ENCODE peak calls at places on chromosomes 3 and 15, in four cellular contexts. F is thoracic aorta, E is hepatocyte, D is cardiac muscle cell. G is an unnamed sample.
A peak's percentile ranks its signal among the peaks of the same experiment; 100 is the strongest.

GRCh38 chr3:113531826-113532697 is at the start of gene SIDT1:
- DNase-seq in F (no peak), E (peak; percentile 56), D (no peak), G (no peak)

GRCh38 chr15:82832601-82833209 is 23.3 kb downstream of the WHAMM start:
- DNase-seq in F (no peak), E (no peak), D (peak; percentile 77), G (no peak)

GRCh38 chr3:65166531-65166930 is 478.7 kb upstream of the ADAMTS9 start:
- DNase-seq in E (no peak), D (no peak), F (no peak), G (no peak)

GRCh38 chr3:170410428-170411029 is 8.1 kb upstream of the CLDN11 start:
- DNase-seq in D (peak; percentile 47), F (no peak), E (peak; percentile 17), G (peak; percentile 18)

GRCh38 chr3:66661628-66662027 is 160.8 kb upstream of the LRIG1 start:
- DNase-seq in F (no peak), E (no peak), D (no peak), G (peak; percentile 43)

GRCh38 chr15:87487484-87487883 is 769.1 kb downstream of the NTRK3 start:
- DNase-seq in D (no peak), F (no peak), E (no peak), G (no peak)

GRCh38 chr3:189726277-189726676 is 95.1 kb downstream of the TP63 start:
- DNase-seq in D (no peak), F (no peak), E (no peak), G (no peak)

GRCh38 chr3:177601120-177601519 is 403.8 kb upstream of the TBL1XR1 start:
- DNase-seq in F (no peak), E (no peak), D (no peak), G (no peak)

GRCh38 chr3:73716418-73716817 is 91.7 kb upstream of the PDZRN3 start:
- DNase-seq in D (peak; percentile 20), F (no peak), E (no peak), G (no peak)

GRCh38 chr3:28699283-28699682 is 350.7 kb upstream of the AZI2 start:
- DNase-seq in E (peak; percentile 41), D (no peak), F (no peak), G (peak; percentile 1)

GRCh38 chr3:65045138-65045537 is 357.3 kb upstream of the ADAMTS9 start:
- DNase-seq in E (no peak), F (no peak), D (no peak), G (no peak)

GRCh38 chr3:25476639-25477038 is 48.6 kb downstream of the RARB start:
- DNase-seq in E (no peak), F (no peak), D (peak; percentile 67), G (no peak)

GRCh38 chr3:141960731-141961130 is 84.3 kb downstream of the ATP1B3 start:
- DNase-seq in E (no peak), D (peak; percentile 72), F (no peak), G (no peak)

GRCh38 chr15:48865387-48866079 is 12.4 kb upstream of the EID1 start:
- DNase-seq in E (peak; percentile 14), F (no peak), D (peak; percentile 81), G (no peak)

GRCh38 chr3:51799879-51800757 is 21.1 kb upstream of the IQCF6 start:
- DNase-seq in D (peak; percentile 85), E (peak; percentile 72), F (no peak), G (no peak)

GRCh38 chr3:58322793-58323192 is 9.9 kb upstream of the PXK start:
- DNase-seq in F (no peak), D (no peak), E (no peak), G (no peak)

GRCh38 chr3:123298903-123299302 is 97.2 kb downstream of the SEC22A start:
- DNase-seq in F (no peak), E (no peak), D (no peak), G (no peak)

GRCh38 chr15:70783610-70784021 is 20.3 kb upstream of the UACA start:
- DNase-seq in D (peak; percentile 58), E (peak; percentile 69), F (no peak), G (peak; percentile 60)

GRCh38 chr3:49899815-49900214 is 3.9 kb downstream of the MST1R start:
- DNase-seq in F (no peak), D (peak; percentile 31), E (no peak), G (no peak)

GRCh38 chr15:43872416-43873020 is 45.7 kb downstream of the WDR76 start:
- DNase-seq in F (no peak), E (peak; percentile 88), D (peak; percentile 88), G (peak; percentile 72)

GRCh38 chr15:66189291-66189690 is 64.3 kb downstream of the MEGF11 start:
- DNase-seq in F (no peak), E (no peak), D (no peak), G (no peak)

GRCh38 chr15:74651251-74651741 is 35.7 kb downstream of the CLK3 start:
- DNase-seq in F (no peak), D (no peak), E (no peak), G (no peak)

GRCh38 chr3:73618461-73618860 is 6.3 kb downstream of the PDZRN3 start:
- DNase-seq in F (no peak), E (no peak), D (no peak), G (no peak)

GRCh38 chr15:68279779-68280745 is 2.5 kb downstream of the FEM1B start:
- DNase-seq in F (no peak), E (no peak), D (no peak), G (no peak)

GRCh38 chr3:169526246-169526645 is 137.3 kb downstream of the MECOM start:
- DNase-seq in E (no peak), D (no peak), F (no peak), G (no peak)

GRCh38 chr3:170220871-170221270 is 1.4 kb upstream of the PRKCI start:
- DNase-seq in E (no peak), D (no peak), F (no peak), G (no peak)

GRCh38 chr3:43415088-43415487 is 128.7 kb downstream of the SNRK start:
- DNase-seq in E (no peak), D (no peak), F (no peak), G (no peak)

GRCh38 chr3:111392911-111393351 is 149.1 kb upstream of the CD96 start:
- DNase-seq in E (no peak), F (no peak), D (no peak), G (no peak)

GRCh38 chr3:184003187-184003967 is 14.3 kb downstream of the ABCC5 start:
- DNase-seq in F (no peak), D (peak; percentile 71), E (no peak), G (no peak)

GRCh38 chr3:125137432-125138033 is 75.0 kb downstream of the SLC12A8 start:
- DNase-seq in F (no peak), D (peak; percentile 67), E (no peak), G (no peak)

GRCh38 chr15:47551079-47551478 is 166.2 kb upstream of the SEMA6D start:
- DNase-seq in E (no peak), D (no peak), F (no peak), G (no peak)

GRCh38 chr3:190362258-190362657 is 25.7 kb upstream of the CLDN16 start:
- DNase-seq in E (no peak), D (no peak), F (no peak), G (no peak)

GRCh38 chr15:23035964-23036566 is 3.3 kb downstream of the TUBGCP5 start:
- DNase-seq in E (peak; percentile 57), F (no peak), D (peak; percentile 61), G (peak; percentile 70)

GRCh38 chr15:42385206-42385979 is 26.1 kb downstream of the CAPN3 start:
- DNase-seq in E (peak; percentile 81), F (no peak), D (peak; percentile 76), G (peak; percentile 72)

GRCh38 chr15:29208352-29208751 is 61.3 kb downstream of the NSMCE3 start:
- DNase-seq in D (peak; percentile 1), E (no peak), F (no peak), G (no peak)

GRCh38 chr3:182618085-182618732 is 175.1 kb upstream of the ATP11B start:
- DNase-seq in E (peak; percentile 52), D (peak; percentile 8), F (no peak), G (no peak)

DNA sequence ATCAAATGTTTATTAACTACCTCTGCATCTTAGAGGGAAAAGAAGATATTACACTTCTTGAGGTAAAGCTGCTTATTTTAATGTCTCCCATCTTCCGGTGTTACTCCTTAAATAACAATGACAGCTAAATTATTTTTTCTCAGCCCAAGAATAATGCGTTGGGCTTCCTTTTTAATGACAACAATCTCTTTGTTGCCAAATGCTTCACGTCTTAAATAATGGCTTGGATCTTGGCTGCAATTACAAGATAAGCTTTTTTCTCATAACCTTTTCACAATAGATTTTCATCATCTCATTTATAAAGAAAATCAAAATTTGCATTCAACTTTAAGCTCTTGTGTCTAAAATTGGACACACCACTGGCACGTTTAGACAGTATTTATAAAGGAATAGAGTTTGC is 89.2 kb upstream of the COL8A1 start:
- DNase-seq in E (no peak), F (no peak), D (no peak), G (no peak)
- H3K4me1 ChIP-seq in E (no peaks in the 10 kb centered on the region), F (peaks cover 7% of the 10 kb centered on the region), D (no peaks in the 10 kb centered on the region), G (no peaks in the 10 kb centered on the region)

GRCh38 chr3:194657439-194657838 is 14.6 kb downstream of the LSG1 start:
- DNase-seq in D (no peak), F (no peak), E (no peak), G (no peak)
- H3K4me3 ChIP-seq in D (no peak overlapping the region), F (no peak overlapping the region), E (no peak overlapping the region), G (no peak overlapping the region)

DNA sequence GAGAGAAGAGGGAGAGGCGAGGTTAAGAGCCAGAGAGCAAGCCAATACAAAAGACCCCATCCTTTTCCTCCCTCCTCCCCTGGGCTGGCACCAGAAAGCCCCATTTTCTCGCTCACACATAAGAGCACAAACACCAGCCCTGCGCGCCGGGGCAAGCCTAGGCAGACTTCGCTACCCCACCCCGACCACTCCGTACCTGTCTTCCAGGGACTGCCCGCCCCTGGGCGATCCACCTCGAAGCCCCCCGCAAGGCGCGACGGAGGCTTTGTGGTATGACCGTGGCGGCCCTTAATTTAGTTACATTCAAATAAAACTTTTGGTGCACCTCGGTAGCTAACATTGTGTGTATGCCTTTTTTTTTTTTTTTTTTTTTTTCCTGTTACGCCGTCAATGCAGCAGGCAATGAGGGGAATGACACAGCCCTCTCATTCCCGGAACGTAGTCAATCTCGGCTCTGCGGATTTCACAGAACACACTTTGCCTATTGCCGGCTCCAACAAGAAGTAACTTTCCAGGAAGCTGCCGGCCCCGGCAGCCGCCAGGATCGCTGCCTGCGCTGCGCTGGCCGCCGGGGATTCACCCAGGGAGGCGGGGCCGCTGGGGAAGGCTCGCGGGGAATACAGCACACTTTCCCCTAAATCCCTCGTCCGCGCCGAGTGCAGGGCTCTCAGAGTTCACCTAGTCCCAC is 7.7 kb downstream of the BCL6 start:
- DNase-seq in D (peak; percentile 85), E (peak; percentile 85), F (peak; percentile 42), G (no peak)
- TF ChIP-seq CTCF in D (no peak), E (no peak), F (no peak), G (no peak)

GRCh38 chr15:75982468-75982867 is 29.8 kb downstream of the NRG4 start:
- DNase-seq in E (no peak), F (no peak), D (no peak), G (peak; percentile 18)
- H3K4me1 ChIP-seq in E (no peaks in the 10 kb centered on the region), F (no peaks in the 10 kb centered on the region), D (no peaks in the 10 kb centered on the region), G (peaks cover 18% of the 10 kb centered on the region)

GRCh38 chr15:39581501-39582285 is 814 bp downstream of the THBS1 start:
- DNase-seq in D (peak; percentile 67), E (peak; percentile 79), F (no peak), G (peak; percentile 76)

GRCh38 chr15:39582286-39582976 is 1.6 kb downstream of the THBS1 start:
- DNase-seq in E (no peak), D (peak; percentile 73), F (no peak), G (no peak)

GRCh38 chr15:39584266-39584659 is 3.4 kb downstream of the THBS1 start:
- DNase-seq in D (no peak), E (no peak), F (no peak), G (no peak)

GRCh38 chr15:39583586-39584265 is 2.8 kb downstream of the THBS1 start:
- DNase-seq in D (peak; percentile 74), F (no peak), E (peak; percentile 48), G (no peak)

GRCh38 chr15:39582977-39583585 is 2.2 kb downstream of the THBS1 start:
- DNase-seq in E (no peak), D (peak; percentile 43), F (no peak), G (no peak)
- H3K4me3 ChIP-seq in E (peak overlapping the region; percentile 23), D (peak overlapping the region; percentile 2), F (peak overlapping the region; percentile 74), G (peak overlapping the region; percentile 84)

G was measured in Caco-2.